ENCODE peak calls at places on chromosomes 3 and 15, in six cellular contexts. One of them, this sample, is unnamed.

GRCh38 chr15:25707656-25708365 is 155.3 kb downstream of the ATP10A start:
- DNase-seq in hepatic stellate cell: no peak
- DNase-seq in heart right ventricle: no peak
- DNase-seq in kidney: no peak
- DNase-seq in M059J: no peak
- DNase-seq in dorsolateral prefrontal cortex: no peak
- DNase-seq in this sample: no peak

GRCh38 chr15:75830910-75831805 is 12.1 kb upstream of the UBE2Q2 start:
- DNase-seq in hepatic stellate cell: no peak
- DNase-seq in kidney: no peak
- DNase-seq in dorsolateral prefrontal cortex: no peak
- DNase-seq in M059J: no peak
- DNase-seq in heart right ventricle: no peak
- DNase-seq in this sample: no peak

GRCh38 chr3:188294823-188295487 is 141.0 kb downstream of the LPP start:
- DNase-seq in dorsolateral prefrontal cortex: no peak
- DNase-seq in heart right ventricle: peak
- DNase-seq in M059J: peak
- DNase-seq in kidney: no peak
- DNase-seq in hepatic stellate cell: peak
- DNase-seq in this sample: no peak

GRCh38 chr3:4376499-4376898 is 73.3 kb downstream of the SETMAR start:
- DNase-seq in dorsolateral prefrontal cortex: no peak
- DNase-seq in M059J: peak
- DNase-seq in kidney: no peak
- DNase-seq in heart right ventricle: no peak
- DNase-seq in hepatic stellate cell: no peak
- DNase-seq in this sample: no peak

GRCh38 chr3:143974877-143975238 is 3.2 kb downstream of the DIPK2A start:
- DNase-seq in M059J: no peak
- DNase-seq in dorsolateral prefrontal cortex: no peak
- DNase-seq in heart right ventricle: no peak
- DNase-seq in kidney: no peak
- DNase-seq in hepatic stellate cell: no peak
- DNase-seq in this sample: no peak

GRCh38 chr3:196163687-196164493 is 47.3 kb downstream of the ZDHHC19 start:
- DNase-seq in M059J: no peak
- DNase-seq in heart right ventricle: peak
- DNase-seq in dorsolateral prefrontal cortex: peak
- DNase-seq in hepatic stellate cell: no peak
- DNase-seq in kidney: no peak
- DNase-seq in this sample: peak

GRCh38 chr3:192919895-192920294 is 2.2 kb upstream of the MB21D2 start:
- DNase-seq in heart right ventricle: no peak
- DNase-seq in dorsolateral prefrontal cortex: no peak
- DNase-seq in M059J: no peak
- DNase-seq in kidney: no peak
- DNase-seq in hepatic stellate cell: no peak
- DNase-seq in this sample: no peak

GRCh38 chr15:79989682-79990081 is 18.7 kb upstream of the BCL2A1 start:
- DNase-seq in M059J: peak
- DNase-seq in dorsolateral prefrontal cortex: no peak
- DNase-seq in hepatic stellate cell: no peak
- DNase-seq in kidney: no peak
- DNase-seq in heart right ventricle: no peak
- DNase-seq in this sample: no peak

GRCh38 chr3:84998545-84998944 is 39.8 kb downstream of the CADM2 start:
- DNase-seq in hepatic stellate cell: no peak
- DNase-seq in dorsolateral prefrontal cortex: peak
- DNase-seq in heart right ventricle: no peak
- DNase-seq in M059J: no peak
- DNase-seq in kidney: no peak
- DNase-seq in this sample: no peak

GRCh38 chr3:9339750-9340449 is 23.0 kb upstream of the THUMPD3 start:
- DNase-seq in M059J: no peak
- DNase-seq in hepatic stellate cell: no peak
- DNase-seq in heart right ventricle: no peak
- DNase-seq in kidney: no peak
- DNase-seq in dorsolateral prefrontal cortex: no peak
- DNase-seq in this sample: no peak

GRCh38 chr3:179404307-179404706 is 47.0 kb downstream of the GNB4 start:
- DNase-seq in kidney: no peak
- DNase-seq in M059J: no peak
- DNase-seq in heart right ventricle: no peak
- DNase-seq in hepatic stellate cell: no peak
- DNase-seq in dorsolateral prefrontal cortex: no peak
- DNase-seq in this sample: no peak

GRCh38 chr3:150790621-150791020 is 27.7 kb upstream of the SIAH2 start:
- DNase-seq in heart right ventricle: no peak
- DNase-seq in M059J: no peak
- DNase-seq in hepatic stellate cell: no peak
- DNase-seq in kidney: no peak
- DNase-seq in dorsolateral prefrontal cortex: no peak
- DNase-seq in this sample: no peak

GRCh38 chr15:31381801-31382692 is 55.4 kb downstream of the KLF13 start:
- DNase-seq in heart right ventricle: no peak
- DNase-seq in dorsolateral prefrontal cortex: no peak
- DNase-seq in M059J: no peak
- DNase-seq in hepatic stellate cell: no peak
- DNase-seq in kidney: no peak
- DNase-seq in this sample: no peak

GRCh38 chr3:150069633-150070032 is 98.9 kb upstream of the PFN2 start:
- DNase-seq in hepatic stellate cell: no peak
- DNase-seq in heart right ventricle: no peak
- DNase-seq in M059J: no peak
- DNase-seq in dorsolateral prefrontal cortex: no peak
- DNase-seq in kidney: no peak
- DNase-seq in this sample: no peak

GRCh38 chr3:178588593-178588992 is 52.4 kb downstream of the KCNMB2 start:
- DNase-seq in hepatic stellate cell: no peak
- DNase-seq in heart right ventricle: no peak
- DNase-seq in dorsolateral prefrontal cortex: no peak
- DNase-seq in kidney: no peak
- DNase-seq in M059J: no peak
- DNase-seq in this sample: no peak